ENCODE peak calls at places on chromosomes 5 and 9, in four cellular contexts. A is GM12865; X is NCI-H774; Z is stimulated activated CD8-positive, alpha-beta memory T cell treated with anti-CD3 and anti-CD28 coated beads, Interleukin-2, amount 100 ng/mL, for 1 hour. B is an unnamed sample.

GRCh38 chr9:134807726-134808125 is 72.9 kb upstream of the FCN2 start:
- DNase-seq in A (no peak), X (no peak), Z (no peak), B (no peak)

GRCh38 chr5:172872997-172873491 is 39.0 kb downstream of the ERGIC1 start:
- DNase-seq in A (no peak), X (no peak), Z (no peak), B (peak)

GRCh38 chr5:172113036-172113435 is 75.0 kb downstream of the STK10 start:
- DNase-seq in A (peak), X (no peak), Z (peak), B (no peak)

GRCh38 chr9:133955821-133956411 is 36.2 kb downstream of the VAV2 start:
- DNase-seq in A (peak), X (no peak), Z (no peak), B (no peak)

GRCh38 chr9:69425402-69425801 is 100.4 kb downstream of the ENTREP1 start:
- DNase-seq in A (no peak), X (no peak), Z (no peak), B (no peak)

GRCh38 chr5:139895647-139896046 is 100.0 kb downstream of the PSD2 start:
- DNase-seq in A (no peak), X (no peak), Z (no peak), B (no peak)

GRCh38 chr5:180718810-180719453 is 20.9 kb downstream of the OR2Y1 start:
- DNase-seq in A (peak), X (peak), Z (no peak), B (no peak)

GRCh38 chr9:104269996-104270963 is 176.2 kb downstream of the SMC2 start:
- DNase-seq in A (no peak), X (no peak), Z (no peak), B (no peak)

GRCh38 chr9:130282000-130282700 is 16.6 kb downstream of the HMCN2 start:
- DNase-seq in A (no peak), X (peak), Z (no peak), B (no peak)

GRCh38 chr9:132752877-132753592 is 82.8 kb downstream of the GTF3C4 start:
- DNase-seq in A (no peak), X (no peak), Z (no peak), B (no peak)

GRCh38 chr5:88093765-88094164 is 174.9 kb downstream of the TMEM161B start:
- DNase-seq in A (peak), X (no peak), Z (no peak), B (no peak)

GRCh38 chr9:123107639-123108285 is 74.3 kb downstream of the GPR21 start:
- DNase-seq in A (no peak), X (no peak), Z (no peak), B (no peak)

GRCh38 chr5:176881021-176881749 is 18.0 kb downstream of the HK3 start:
- DNase-seq in A (no peak), X (no peak), Z (no peak), B (no peak)

GRCh38 chr5:113061851-113062631 is 85.4 kb downstream of the DCP2 start:
- DNase-seq in A (no peak), X (no peak), Z (no peak), B (no peak)

GRCh38 chr5:94613583-94613982 is 4.8 kb downstream of the KIAA0825 start:
- DNase-seq in A (peak), X (peak), Z (no peak), B (no peak)

GRCh38 chr5:126195410-126196100 is 227.7 kb upstream of the GRAMD2B start:
- DNase-seq in A (no peak), X (no peak), Z (no peak), B (no peak)

GRCh38 chr9:87206064-87206661 is 258.9 kb upstream of the GAS1 start:
- DNase-seq in A (no peak), X (no peak), Z (no peak), B (no peak)

GRCh38 chr5:130605200-130605599 is 559.9 kb downstream of the HINT1 start:
- DNase-seq in A (no peak), X (peak), Z (no peak), B (no peak)

GRCh38 chr5:76874088-76874581 is 24.3 kb downstream of the S100Z start:
- DNase-seq in A (peak), X (peak), Z (no peak), B (peak)

GRCh38 chr5:68265822-68266395 is 50.4 kb downstream of the PIK3R1 start:
- DNase-seq in A (no peak), X (no peak), Z (no peak), B (no peak)

GRCh38 chr5:179420476-179420875 is 75.2 kb upstream of the ADAMTS2 start:
- DNase-seq in A (no peak), X (no peak), Z (no peak), B (no peak)

GRCh38 chr5:88833371-88834107 is 49.4 kb downstream of the MEF2C start:
- DNase-seq in A (peak), X (no peak), Z (no peak), B (peak)

GRCh38 chr9:70053864-70054263 is 10.2 kb downstream of the MAMDC2 start:
- DNase-seq in A (no peak), X (no peak), Z (no peak), B (peak)

GRCh38 chr9:129352157-129352870 is 174.3 kb upstream of the IER5L start:
- DNase-seq in A (no peak), X (peak), Z (no peak), B (no peak)

GRCh38 chr9:23659346-23660006 is 166.6 kb downstream of the ELAVL2 start:
- DNase-seq in A (no peak), X (no peak), Z (no peak), B (no peak)

GRCh38 chr9:81650836-81651545 is 38.4 kb downstream of the TLE1 start:
- DNase-seq in A (no peak), X (no peak), Z (no peak), B (no peak)